ENCODE peak calls at places on chromosomes 2 and 18, in six cellular contexts. C is A549, W is endothelial cell of umbilical vein, I is K562, J is GM12878, E is HepG2. N is an unnamed sample.

GRCh38 chr2:46850742-46851141 is 64.9 kb downstream of the MCFD2 start:
- DNase-seq in W (peak), C (peak), E (no peak), J (no peak), I (peak), N (no peak)

GRCh38 chr2:62402156-62402555 is 103.8 kb downstream of the TMEM17 start:
- DNase-seq in E (no peak), I (no peak), J (no peak), C (no peak), W (no peak), N (no peak)

GRCh38 chr2:181038796-181039195 is 58.4 kb downstream of the UBE2E3 start:
- DNase-seq in W (no peak), I (no peak), C (no peak), J (no peak), E (no peak), N (no peak)

GRCh38 chr2:88903744-88904353 is 212.4 kb downstream of the RPIA start:
- DNase-seq in E (peak), W (peak), I (peak), J (no peak), C (peak), N (peak)

GRCh38 chr2:149068996-149069888 is 30.7 kb downstream of the LYPD6B start:
- DNase-seq in E (no peak), J (no peak), C (no peak), I (no peak), W (peak), N (peak)

GRCh38 chr2:134468776-134469175 is 214.9 kb downstream of the MGAT5 start:
- DNase-seq in I (no peak), W (no peak), J (no peak), E (no peak), C (no peak), N (no peak)

GRCh38 chr18:3333721-3334386 is 71.9 kb downstream of the MYL12B start:
- DNase-seq in I (no peak), J (no peak), W (no peak), E (no peak), C (no peak), N (no peak)

GRCh38 chr2:24491626-24492282 is 700 bp downstream of the NCOA1 start:
- DNase-seq in E (no peak), C (no peak), J (no peak), I (peak), W (peak), N (peak)

GRCh38 chr2:47870668-47871540 is 35.4 kb downstream of the FBXO11 start:
- DNase-seq in J (no peak), I (no peak), C (no peak), W (no peak), E (no peak), N (no peak)

GRCh38 chr2:175156534-175156933 is 11.5 kb downstream of the ATF2 start:
- DNase-seq in W (peak), C (no peak), I (no peak), E (no peak), J (no peak), N (no peak)

DNA sequence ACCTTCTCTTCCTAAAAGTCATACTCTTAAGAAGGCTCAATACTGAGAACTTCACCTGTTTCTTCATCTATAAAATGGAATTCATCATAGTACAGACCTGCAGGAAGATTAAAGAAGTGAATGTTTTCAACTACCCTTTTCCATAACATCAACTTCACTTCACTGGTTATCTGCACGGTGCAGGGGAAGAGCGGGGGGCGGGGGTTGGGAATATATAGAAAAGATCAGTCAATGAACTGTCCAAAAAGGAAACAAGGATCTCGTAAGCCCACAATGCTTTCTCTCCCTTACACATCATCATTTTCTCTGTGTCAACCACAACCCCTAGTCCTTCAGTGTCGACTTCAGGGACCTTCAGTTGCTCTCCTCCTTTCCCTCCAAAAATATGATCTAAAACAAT is 5.1 kb downstream of the MBOAT2 start:
- DNase-seq in W (no peak), I (peak), C (no peak), J (no peak), E (no peak), N (no peak)
- TF ChIP-seq POLR2A in W (no peak), I (no peak), C (no peak), J (no peak), E (no peak), N (no peak)

GRCh38 chr2:64655873-64656272 is 2.2 kb upstream of the SERTAD2 start:
- DNase-seq in W (no peak), J (no peak), I (no peak), E (no peak), C (no peak), N (peak)

GRCh38 chr2:64656379-64656778 is 2.7 kb upstream of the SERTAD2 start:
- DNase-seq in E (peak), J (no peak), W (no peak), I (no peak), C (no peak), N (no peak)

GRCh38 chr2:64653174-64654062 is at the start of gene SERTAD2:
- DNase-seq in I (peak), J (no peak), W (peak), C (peak), E (peak), N (peak)

GRCh38 chr2:64654063-64654811 is 524 bp upstream of the SERTAD2 start:
- DNase-seq in I (no peak), E (peak), C (peak), W (peak), J (no peak), N (peak)

GRCh38 chr2:64654993-64655666 is 1.4 kb upstream of the SERTAD2 start:
- DNase-seq in J (no peak), C (peak), E (peak), I (no peak), W (peak), N (peak)
- TF ChIP-seq MYC in J (no peak), C (no peak), E (no peak), I (no peak), W (no peak), N (no peak)

GRCh38 chr18:59141294-59142068 is 1.8 kb downstream of the SEC11C start:
- DNase-seq in C (no peak), J (no peak), I (no peak), E (peak), W (no peak), N (no peak)
- TF ChIP-seq POLR2A in C (no peak), J (no peak), I (no peak), E (peak), W (no peak), N (no peak)

GRCh38 chr2:207767461-207768167 is 2.1 kb downstream of the FZD5 start:
- DNase-seq in C (peak), W (peak), E (peak), I (no peak), J (no peak), N (no peak)
- TF ChIP-seq MYC in C (no peak), W (no peak), E (peak), I (no peak), J (no peak), N (no peak)